ENCODE peak calls at places on chromosomes 5 and 9, in seven cellular contexts. D is stimulated activated CD4-positive, alpha-beta T cell treated with anti-CD3 and anti-CD28 coated beads, Interleukin-1b, Interleukin-23, amount 100 ng/mL, for 24 hours; U is central memory CD8-positive, alpha-beta T cell; K is fibroblast of mammary gland; G is naive B cell; E is gastrocnemius medialis; F is H54. P is an unnamed sample.

GRCh38 chr9:104779334-104779733 is 15.4 kb downstream of the NIPSNAP3B start:
- DNase-seq in K (no peak), E (no peak), G (no peak), D (no peak), F (no peak), U (no peak), P (no peak)

GRCh38 chr9:111926421-111926875 is 29.8 kb downstream of the UGCG start:
- DNase-seq in G (peak), E (no peak), U (peak), K (peak), F (no peak), D (no peak), P (no peak)

GRCh38 chr9:110922145-110922544 is 116.1 kb downstream of the LPAR1 start:
- DNase-seq in F (no peak), K (no peak), D (no peak), G (no peak), U (no peak), E (no peak), P (no peak)

GRCh38 chr9:98951967-98952366 is 8.3 kb downstream of the COL15A1 start:
- DNase-seq in G (no peak), E (no peak), U (no peak), K (no peak), D (no peak), F (no peak), P (no peak)

GRCh38 chr5:106172681-106173532 is 1497.8 kb downstream of the EFNA5 start:
- DNase-seq in G (no peak), U (no peak), F (no peak), K (no peak), E (no peak), D (no peak), P (no peak)

GRCh38 chr5:16519435-16519834 is 53.8 kb upstream of the ZNF622 start:
- DNase-seq in G (no peak), U (no peak), E (no peak), D (no peak), K (no peak), F (no peak), P (no peak)

GRCh38 chr9:124758061-124758460 is 13.1 kb downstream of the NR6A1 start:
- DNase-seq in G (no peak), D (no peak), U (no peak), E (no peak), K (no peak), F (no peak), P (no peak)

GRCh38 chr5:43354774-43355173 is 41.6 kb upstream of the HMGCS1 start:
- DNase-seq in G (no peak), F (no peak), K (no peak), U (no peak), D (no peak), E (no peak), P (no peak)

GRCh38 chr9:135821116-135821515 is 86.2 kb downstream of the CAMSAP1 start:
- DNase-seq in D (no peak), K (no peak), F (no peak), G (no peak), U (no peak), E (no peak), P (no peak)

GRCh38 chr5:116507051-116507537 is 67.5 kb downstream of the SEMA6A start:
- DNase-seq in K (peak), F (no peak), D (no peak), G (no peak), U (no peak), E (no peak), P (no peak)

GRCh38 chr9:120923620-120924328 is 2.8 kb downstream of the TRAF1 start:
- DNase-seq in K (no peak), G (no peak), F (no peak), D (no peak), U (no peak), E (no peak), P (no peak)

GRCh38 chr5:14869286-14870164 is 2.1 kb downstream of the ANKH start:
- DNase-seq in U (no peak), D (peak), G (no peak), E (no peak), F (no peak), K (peak), P (no peak)

GRCh38 chr5:109951348-109951747 is 261.6 kb downstream of the MAN2A1 start:
- DNase-seq in D (no peak), K (no peak), G (no peak), U (no peak), F (no peak), E (no peak), P (no peak)

GRCh38 chr5:126868961-126869451 is 92.1 kb downstream of the LMNB1 start:
- DNase-seq in F (no peak), K (no peak), G (peak), E (no peak), U (no peak), D (no peak), P (no peak)

GRCh38 chr9:133768859-133769510 is 30.8 kb upstream of the SARDH start:
- DNase-seq in E (no peak), K (no peak), F (no peak), U (no peak), G (no peak), D (no peak), P (no peak)

GRCh38 chr5:148343049-148343413 is 7.7 kb downstream of the SPINK9 start:
- DNase-seq in U (no peak), E (no peak), D (no peak), G (no peak), K (peak), F (no peak), P (no peak)

GRCh38 chr5:172455511-172456061 is 1.3 kb upstream of the SH3PXD2B start:
- DNase-seq in K (peak), D (no peak), F (no peak), E (no peak), U (no peak), G (no peak), P (peak)

GRCh38 chr5:154740483-154740882 is 14.7 kb upstream of the LARP1 start:
- DNase-seq in F (no peak), U (no peak), E (no peak), D (no peak), K (peak), G (no peak), P (no peak)

GRCh38 chr5:55172937-55173695 is at the start of gene CDC20B:
- DNase-seq in G (peak), D (peak), K (peak), E (peak), U (peak), F (peak), P (peak)